ENCODE peak calls at places on chromosomes 6 and 20, in eight cellular contexts. Z is NCI-H1092; I is lower leg skin; P is stromal cell of bone marrow; Y is B cell; S is Caki2; L is activated T-helper 1 cell treated with anti-CD3 and anti-CD28 coated beads, Interleukin-12 subunit alpha, Interleukin-12 subunit beta, Interleukin-2, Interleukin-4 antibody, amounts not matched to agents 30 ng/mL and 10 ng/mL and 1 ng/mL, durations not matched to agents 14 hours and 24 hours and 36 hours; K is choroid plexus epithelial cell. H is an unnamed sample.

GRCh38 chr6:46808806-46809205 is 15.6 kb downstream of the MEP1A start:
- DNase-seq in Z (no peak), I (no peak), P (no peak), Y (no peak), S (no peak), L (no peak), K (no peak), H (no peak)

GRCh38 chr6:140490086-140490485 is 1115.6 kb upstream of the CITED2 start:
- DNase-seq in Z (no peak), I (no peak), P (peak; percentile 11), Y (no peak), S (no peak), L (no peak), K (peak; percentile 26), H (no peak)

GRCh38 chr20:44849712-44850111 is 35.8 kb upstream of the YWHAB start:
- DNase-seq in Z (no peak), I (no peak), P (no peak), Y (no peak), S (no peak), L (no peak), K (peak; percentile 9), H (no peak)

GRCh38 chr6:15121977-15122550 is 123.8 kb upstream of the JARID2 start:
- DNase-seq in Z (no peak), I (no peak), P (no peak), Y (no peak), S (no peak), L (no peak), K (no peak), H (no peak)

GRCh38 chr6:37259191-37259590 is 1.2 kb upstream of the TMEM217 start:
- DNase-seq in Z (no peak), I (no peak), P (no peak), Y (no peak), S (no peak), L (no peak), K (peak; percentile 45), H (no peak)

GRCh38 chr6:150606258-150607043 is 6.8 kb downstream of the PLEKHG1 start:
- DNase-seq in Z (no peak), I (no peak), P (no peak), Y (no peak), S (no peak), L (no peak), K (no peak), H (no peak)

GRCh38 chr6:11315743-11316437 is 83.4 kb upstream of the NEDD9 start:
- DNase-seq in Z (no peak), I (peak; percentile 70), P (peak; percentile 92), Y (no peak), S (peak; percentile 61), L (no peak), K (peak; percentile 85), H (no peak)

GRCh38 chr20:34983995-34984735 is 28.5 kb downstream of the MYH7B start:
- DNase-seq in Z (no peak), I (no peak), P (no peak), Y (no peak), S (no peak), L (no peak), K (no peak), H (no peak)

GRCh38 chr6:159758031-159759001 is 3.5 kb upstream of the ACAT2 start:
- DNase-seq in Z (no peak), I (no peak), P (no peak), Y (no peak), S (peak; percentile 26), L (no peak), K (peak; percentile 68), H (no peak)

GRCh38 chr6:33634986-33635385 is 13.9 kb downstream of the ITPR3 start:
- DNase-seq in Z (no peak), I (no peak), P (no peak), Y (no peak), S (no peak), L (no peak), K (no peak), H (no peak)

GRCh38 chr6:108597601-108598315 is 37.0 kb downstream of the FOXO3 start:
- DNase-seq in Z (no peak), I (no peak), P (no peak), Y (no peak), S (no peak), L (no peak), K (no peak), H (no peak)

GRCh38 chr6:161355731-161356130 is 81.9 kb upstream of the AGPAT4 start:
- DNase-seq in Z (no peak), I (no peak), P (no peak), Y (no peak), S (no peak), L (no peak), K (no peak), H (no peak)

GRCh38 chr20:3681931-3682820 is at the start of gene ADAM33:
- DNase-seq in Z (no peak), I (peak; percentile 91), P (no peak), Y (no peak), S (no peak), L (no peak), K (peak; percentile 22), H (no peak)

GRCh38 chr6:32176476-32177181 is 745 bp upstream of the AGPAT1 start:
- DNase-seq in Z (no peak), I (no peak), P (no peak), Y (no peak), S (no peak), L (no peak), K (peak; percentile 75), H (no peak)

GRCh38 chr6:112903361-112903760 is 556.2 kb downstream of the RFPL4B start:
- DNase-seq in Z (no peak), I (no peak), P (no peak), Y (no peak), S (no peak), L (no peak), K (no peak), H (no peak)

GRCh38 chr20:2998728-2999127 is 44.7 kb upstream of the GNRH2 start:
- DNase-seq in Z (no peak), I (no peak), P (no peak), Y (no peak), S (no peak), L (no peak), K (no peak), H (no peak)

GRCh38 chr6:114520976-114521375 is 178.2 kb upstream of the HS3ST5 start:
- DNase-seq in Z (no peak), I (no peak), P (no peak), Y (no peak), S (no peak), L (no peak), K (no peak), H (no peak)

GRCh38 chr20:7272512-7272911 is 505.0 kb downstream of the BMP2 start:
- DNase-seq in Z (peak; percentile 13), I (no peak), P (no peak), Y (no peak), S (no peak), L (no peak), K (peak; percentile 53), H (no peak)

GRCh38 chr20:61746147-61746646 is 319.5 kb downstream of the TAF4 start:
- DNase-seq in Z (no peak), I (no peak), P (no peak), Y (no peak), S (no peak), L (no peak), K (no peak), H (no peak)

GRCh38 chr6:26272171-26272631 is 92.8 kb upstream of the BTN3A2 start:
- DNase-seq in Z (no peak), I (peak; percentile 91), P (no peak), Y (peak; percentile 73), S (no peak), L (peak; percentile 56), K (peak; percentile 23), H (no peak)

GRCh38 chr6:21309791-21310190 is 283.8 kb upstream of the SOX4 start:
- DNase-seq in Z (no peak), I (no peak), P (no peak), Y (no peak), S (no peak), L (no peak), K (peak; percentile 27), H (no peak)

GRCh38 chr6:42449917-42450313 is 1.8 kb downstream of the TRERF1 start:
- DNase-seq in Z (no peak), I (peak; percentile 10), P (no peak), Y (no peak), S (no peak), L (no peak), K (peak; percentile 39), H (no peak)

GRCh38 chr20:47455133-47456040 is 46.3 kb upstream of the NCOA3 start:
- DNase-seq in Z (no peak), I (no peak), P (no peak), Y (no peak), S (no peak), L (no peak), K (peak; percentile 47), H (no peak)

GRCh38 chr6:102961902-102962301 is 1568.4 kb downstream of the GRIK2 start:
- DNase-seq in Z (no peak), I (no peak), P (no peak), Y (no peak), S (no peak), L (no peak), K (no peak), H (no peak)

GRCh38 chr6:137975058-137975940 is 108.2 kb downstream of the TNFAIP3 start:
- DNase-seq in Z (no peak), I (no peak), P (peak; percentile 16), Y (no peak), S (peak; percentile 26), L (peak; percentile 39), K (peak; percentile 59), H (no peak)

GRCh38 chr6:43278524-43279078 is 19.5 kb upstream of the SLC22A7 start:
- DNase-seq in Z (no peak), I (no peak), P (no peak), Y (no peak), S (peak; percentile 55), L (no peak), K (no peak), H (no peak)

GRCh38 chr20:3092611-3093379 is 8.3 kb upstream of the AVP start:
- DNase-seq in Z (no peak), I (no peak), P (no peak), Y (peak; percentile 44), S (no peak), L (no peak), K (no peak), H (no peak)

GRCh38 chr20:33236351-33236750 is 555 bp downstream of the BPIFA1 start:
- DNase-seq in Z (no peak), I (no peak), P (no peak), Y (no peak), S (no peak), L (no peak), K (no peak), H (no peak)

GRCh38 chr6:6007311-6008113 is 787 bp upstream of the NRN1 start:
- DNase-seq in Z (no peak), I (no peak), P (no peak), Y (no peak), S (no peak), L (no peak), K (no peak), H (peak; percentile 68)

GRCh38 chr6:111817451-111818146 is 55.7 kb downstream of the FYN start:
- DNase-seq in Z (no peak), I (no peak), P (no peak), Y (no peak), S (no peak), L (no peak), K (no peak), H (no peak)

GRCh38 chr6:165767228-165767627 is 104.2 kb upstream of the PDE10A start:
- DNase-seq in Z (no peak), I (no peak), P (peak; percentile 6), Y (no peak), S (no peak), L (no peak), K (peak; percentile 85), H (no peak)

GRCh38 chr6:145842693-145843546 is 28.3 kb upstream of the FBXO30 start:
- DNase-seq in Z (no peak), I (no peak), P (no peak), Y (no peak), S (no peak), L (no peak), K (peak; percentile 43), H (no peak)

GRCh38 chr20:53883098-53883762 is 187.2 kb downstream of the BCAS1 start:
- DNase-seq in Z (no peak), I (peak; percentile 36), P (no peak), Y (no peak), S (peak; percentile 51), L (no peak), K (no peak), H (no peak)

GRCh38 chr6:3205913-3206312 is 21.5 kb downstream of the TUBB2B start:
- DNase-seq in Z (no peak), I (peak; percentile 63), P (peak; percentile 99), Y (no peak), S (no peak), L (no peak), K (peak; percentile 99), H (no peak)

H was measured in NCI-H1436.